ENCODE peak calls at places on chromosomes 6 and 20, in five cellular contexts. U, Q, F, W and T are unnamed samples.

GRCh38 chr20:52434041-52434425 is 242.5 kb upstream of the ZFP64 start:
- DNase-seq in Q (no peak), U (no peak), F (no peak), W (no peak), T (no peak)

GRCh38 chr6:22647671-22648070 is 78.3 kb downstream of the HDGFL1 start:
- DNase-seq in W (no peak), U (no peak), Q (no peak), F (no peak), T (no peak)

GRCh38 chr20:37759761-37760209 is 66.0 kb downstream of the CTNNBL1 start:
- DNase-seq in U (no peak), F (no peak), W (no peak), Q (no peak), T (no peak)

GRCh38 chr6:89350281-89351037 is 2.1 kb downstream of the UBE2J1 start:
- DNase-seq in F (no peak), Q (no peak), W (no peak), U (no peak), T (no peak)

GRCh38 chr6:46453756-46454316 is 37.4 kb downstream of the RCAN2 start:
- DNase-seq in F (no peak), W (no peak), Q (no peak), U (no peak), T (no peak)

GRCh38 chr20:58982406-58983114 is 1.5 kb downstream of the NELFCD start:
- DNase-seq in W (no peak), U (no peak), F (no peak), Q (no peak), T (no peak)

GRCh38 chr20:12049125-12049524 is 131.4 kb downstream of the BTBD3 start:
- DNase-seq in W (no peak), U (no peak), F (no peak), Q (no peak), T (no peak)

GRCh38 chr6:138970159-138970558 is 17.9 kb downstream of the REPS1 start:
- DNase-seq in U (no peak), W (no peak), Q (no peak), F (no peak), T (no peak)

GRCh38 chr6:93751969-93752368 is 332.6 kb upstream of the EPHA7 start:
- DNase-seq in U (no peak), W (no peak), F (no peak), Q (no peak), T (no peak)

GRCh38 chr20:32470025-32470861 is 112.1 kb downstream of the ASXL1 start:
- DNase-seq in Q (peak; percentile 70), F (no peak), W (no peak), U (peak; percentile 69), T (peak; percentile 49)

GRCh38 chr6:138972226-138972665 is 15.8 kb downstream of the REPS1 start:
- DNase-seq in U (no peak), W (no peak), F (no peak), Q (no peak), T (no peak)

GRCh38 chr6:61210549-61210948 is 1075.5 kb downstream of the KHDRBS2 start:
- DNase-seq in U (no peak), F (no peak), Q (no peak), W (no peak), T (no peak)

GRCh38 chr20:38604873-38605303 is 3.3 kb downstream of the ARHGAP40 start:
- DNase-seq in U (no peak), Q (no peak), W (no peak), F (no peak), T (peak; percentile 92)

GRCh38 chr6:151292974-151293373 is 53.2 kb downstream of the AKAP12 start:
- DNase-seq in W (no peak), F (no peak), Q (no peak), U (no peak), T (no peak)

GRCh38 chr6:128515550-128516513 is 4.6 kb downstream of the PTPRK start:
- DNase-seq in Q (no peak), F (no peak), W (no peak), U (no peak), T (no peak)

GRCh38 chr20:953742-954141 is 37.6 kb upstream of the ANGPT4 start:
- DNase-seq in F (no peak), W (no peak), U (no peak), Q (no peak), T (no peak)

GRCh38 chr20:22579119-22579427 is 5.3 kb downstream of the FOXA2 start:
- DNase-seq in U (no peak), F (no peak), W (no peak), Q (no peak), T (no peak)

GRCh38 chr6:145814035-145814500 is 527 bp downstream of the FBXO30 start:
- DNase-seq in W (no peak), Q (peak; percentile 74), F (peak; percentile 28), U (peak; percentile 38), T (peak; percentile 4)

GRCh38 chr6:41836660-41837052 is 49.2 kb downstream of the TOMM6 start:
- DNase-seq in U (no peak), W (no peak), F (no peak), Q (no peak), T (no peak)

GRCh38 chr6:117840541-117840983 is 66.5 kb upstream of the SLC35F1 start:
- DNase-seq in Q (no peak), U (no peak), F (no peak), W (no peak), T (peak; percentile 53)

GRCh38 chr6:139378882-139379341 is 4.5 kb upstream of the CITED2 start:
- DNase-seq in W (no peak), F (no peak), Q (no peak), U (no peak), T (peak; percentile 23)

GRCh38 chr20:45345104-45345936 is 2.9 kb downstream of the SDC4 start:
- DNase-seq in Q (peak; percentile 73), U (no peak), F (no peak), W (no peak), T (no peak)

GRCh38 chr20:10510216-10510615 is 75.1 kb downstream of the SLX4IP start:
- DNase-seq in W (no peak), F (no peak), U (no peak), Q (no peak), T (no peak)

GRCh38 chr6:146389740-146390139 is 153.9 kb upstream of the RAB32 start:
- DNase-seq in F (no peak), W (no peak), Q (no peak), U (no peak), T (no peak)

GRCh38 chr6:31399589-31400466 is 3.6 kb upstream of the MICA start:
- DNase-seq in F (peak; percentile 73), Q (peak; percentile 94), W (peak; percentile 16), U (peak; percentile 91), T (peak; percentile 76)